ENCODE peak calls at places on chromosomes 1 and 21, in seven cellular contexts. W is HFFc6, Y is HFF-Myc, I is left ventricle myocardium inferior, M is sigmoid colon, P is progenitor cell of endocrine pancreas, C is fibroblast of lung. T is an unnamed sample.

GRCh38 chr1:172497230-172497629 is 35.7 kb upstream of the SUCO start:
- DNase-seq in W (peak; percentile 78), Y (no peak), I (no peak), M (no peak), P (no peak), C (no peak), T (peak; percentile 32)

GRCh38 chr1:232225336-232226131 is 404.4 kb downstream of the SIPA1L2 start:
- DNase-seq in W (no peak), Y (no peak), I (no peak), M (no peak), P (no peak), C (no peak), T (no peak)

GRCh38 chr1:15870421-15870820 is 22.9 kb downstream of the SPEN start:
- DNase-seq in W (peak; percentile 29), Y (no peak), I (no peak), M (no peak), P (no peak), C (no peak), T (no peak)

GRCh38 chr1:33459766-33460543 is 12.5 kb upstream of the ZSCAN20 start:
- DNase-seq in W (peak; percentile 77), Y (no peak), I (no peak), M (no peak), P (no peak), C (peak; percentile 40), T (no peak)

GRCh38 chr1:110240476-110241210 is 30.5 kb downstream of the KCNC4 start:
- DNase-seq in W (no peak), Y (no peak), I (no peak), M (peak; percentile 53), P (no peak), C (no peak), T (no peak)

GRCh38 chr1:29967261-29967660 is 730.9 kb downstream of the PTPRU start:
- DNase-seq in W (no peak), Y (no peak), I (no peak), M (no peak), P (no peak), C (no peak), T (no peak)

GRCh38 chr1:111735858-111736544 is 3.2 kb downstream of the INKA2 start:
- DNase-seq in W (no peak), Y (no peak), I (no peak), M (no peak), P (no peak), C (peak; percentile 83), T (no peak)

GRCh38 chr21:15752763-15753407 is 23.1 kb downstream of the USP25 start:
- DNase-seq in W (no peak), Y (no peak), I (no peak), M (no peak), P (no peak), C (no peak), T (no peak)

GRCh38 chr1:211891708-211892107 is 61.1 kb upstream of the LPGAT1 start:
- DNase-seq in W (no peak), Y (no peak), I (no peak), M (no peak), P (no peak), C (no peak), T (no peak)

GRCh38 chr1:116853680-116854191 is 56.0 kb upstream of the PTGFRN start:
- DNase-seq in W (peak; percentile 75), Y (peak; percentile 84), I (no peak), M (no peak), P (peak; percentile 16), C (peak; percentile 63), T (no peak)

GRCh38 chr1:31869473-31869872 is 53.7 kb upstream of the SPOCD1 start:
- DNase-seq in W (no peak), Y (no peak), I (no peak), M (no peak), P (no peak), C (no peak), T (no peak)

GRCh38 chr1:232524056-232524455 is 105.9 kb downstream of the SIPA1L2 start:
- DNase-seq in W (no peak), Y (no peak), I (no peak), M (no peak), P (no peak), C (no peak), T (no peak)

GRCh38 chr1:228802386-228803221 is 67.3 kb downstream of the RHOU start:
- DNase-seq in W (no peak), Y (no peak), I (peak; percentile 46), M (peak; percentile 81), P (no peak), C (peak; percentile 82), T (no peak)

GRCh38 chr1:154810571-154810970 is 59.5 kb downstream of the KCNN3 start:
- DNase-seq in W (no peak), Y (no peak), I (no peak), M (no peak), P (no peak), C (no peak), T (no peak)

GRCh38 chr1:3091334-3091733 is 22.3 kb downstream of the PRDM16 start:
- DNase-seq in W (no peak), Y (no peak), I (no peak), M (no peak), P (no peak), C (no peak), T (no peak)
- TF ChIP-seq CTCF in W (no peak), Y (no peak), I (no peak), M (no peak), P (no peak), C (no peak), T (no peak)

GRCh38 chr1:200302192-200302892 is 107.5 kb downstream of the ZNF281 start:
- DNase-seq in W (no peak), Y (no peak), I (no peak), M (no peak), P (peak; percentile 23), C (peak; percentile 58), T (no peak)
- TF ChIP-seq CTCF in W (peak; percentile 32), Y (no peak), I (no peak), M (no peak), P (peak; percentile 28), C (peak; percentile 16), T (peak; percentile 10)

DNA sequence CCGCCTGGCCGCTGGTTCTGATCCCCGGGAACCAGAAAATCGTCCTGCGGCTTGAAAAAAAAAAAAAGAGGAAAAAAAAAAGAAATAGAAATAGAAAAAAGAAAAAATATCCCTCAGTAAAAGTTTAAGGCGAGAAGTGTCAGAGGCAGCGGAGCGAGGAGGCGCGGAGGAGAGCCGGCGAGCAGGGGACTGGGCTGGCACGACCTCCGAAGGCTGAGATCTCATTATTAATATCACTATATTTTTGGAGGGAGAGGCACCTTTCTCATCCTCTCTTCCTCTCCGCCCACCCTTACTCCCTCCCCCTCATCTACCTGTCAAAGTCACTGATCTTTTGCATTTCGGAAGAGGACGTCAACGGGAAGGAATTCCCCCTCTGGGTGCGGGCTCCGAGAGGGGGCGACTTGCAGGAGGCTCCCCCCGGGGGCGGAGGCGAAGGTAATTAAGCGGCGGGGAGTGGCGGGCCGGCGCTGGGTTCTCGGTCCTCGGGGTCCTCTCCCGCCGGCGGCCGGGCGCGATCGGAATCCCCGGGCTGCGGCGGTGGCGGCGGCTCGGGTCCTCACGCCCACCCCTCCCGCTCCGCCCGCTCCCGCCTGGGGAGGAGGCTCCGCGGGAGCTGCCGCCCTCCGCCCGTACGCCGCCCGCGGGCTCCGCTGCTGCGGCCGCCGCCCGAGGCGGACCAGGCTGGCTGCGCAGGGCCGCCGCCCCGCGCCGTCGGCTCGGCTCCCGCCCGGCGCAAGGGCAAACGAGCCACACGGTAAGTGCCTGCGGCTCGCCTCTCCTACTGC is at the start of gene NTNG1:
- DNase-seq in W (no peak), Y (no peak), I (no peak), M (no peak), P (peak; percentile 14), C (no peak), T (peak; percentile 6)
- TF ChIP-seq CTCF in W (no peak), Y (no peak), I (no peak), M (no peak), P (no peak), C (no peak), T (no peak)

DNA sequence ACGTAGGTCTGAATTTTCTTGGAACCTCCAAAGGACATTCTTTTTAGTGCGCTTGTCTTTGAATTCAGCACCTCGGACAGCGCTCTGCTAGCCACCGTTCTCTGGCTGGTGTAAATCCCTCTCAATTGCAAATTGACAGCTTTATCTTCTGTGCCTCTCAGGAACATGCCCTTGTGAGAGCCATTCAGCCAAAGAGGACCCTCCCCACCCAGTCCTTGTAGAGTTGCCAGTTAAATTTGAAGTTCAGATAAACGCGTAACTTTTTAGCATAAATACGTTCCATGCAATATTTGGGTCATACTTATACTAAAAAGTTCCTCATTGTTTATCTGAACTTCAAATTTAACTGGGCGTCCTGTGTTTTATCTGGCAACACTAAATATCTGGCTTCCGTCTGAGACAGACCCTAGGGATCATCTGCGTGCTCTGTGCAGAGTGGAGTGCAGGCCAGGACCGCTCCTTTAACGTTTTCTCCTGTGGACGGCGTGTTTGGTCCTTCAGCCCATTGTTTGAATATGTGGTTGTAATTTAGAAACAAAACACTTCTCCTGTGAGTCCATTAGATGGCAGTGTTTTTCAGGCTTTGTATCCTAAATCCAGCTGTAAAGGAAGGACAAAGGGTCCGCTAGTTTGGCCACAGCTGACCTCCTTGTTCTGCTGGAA is 7.0 kb downstream of the KCNAB2 start:
- DNase-seq in W (peak; percentile 52), Y (peak; percentile 33), I (peak; percentile 61), M (no peak), P (peak; percentile 71), C (peak; percentile 75), T (peak; percentile 85)
- TF ChIP-seq CTCF in W (peak; percentile 76), Y (peak; percentile 49), I (peak; percentile 63), M (no peak), P (peak; percentile 72), C (peak; percentile 56), T (peak; percentile 78)

DNA sequence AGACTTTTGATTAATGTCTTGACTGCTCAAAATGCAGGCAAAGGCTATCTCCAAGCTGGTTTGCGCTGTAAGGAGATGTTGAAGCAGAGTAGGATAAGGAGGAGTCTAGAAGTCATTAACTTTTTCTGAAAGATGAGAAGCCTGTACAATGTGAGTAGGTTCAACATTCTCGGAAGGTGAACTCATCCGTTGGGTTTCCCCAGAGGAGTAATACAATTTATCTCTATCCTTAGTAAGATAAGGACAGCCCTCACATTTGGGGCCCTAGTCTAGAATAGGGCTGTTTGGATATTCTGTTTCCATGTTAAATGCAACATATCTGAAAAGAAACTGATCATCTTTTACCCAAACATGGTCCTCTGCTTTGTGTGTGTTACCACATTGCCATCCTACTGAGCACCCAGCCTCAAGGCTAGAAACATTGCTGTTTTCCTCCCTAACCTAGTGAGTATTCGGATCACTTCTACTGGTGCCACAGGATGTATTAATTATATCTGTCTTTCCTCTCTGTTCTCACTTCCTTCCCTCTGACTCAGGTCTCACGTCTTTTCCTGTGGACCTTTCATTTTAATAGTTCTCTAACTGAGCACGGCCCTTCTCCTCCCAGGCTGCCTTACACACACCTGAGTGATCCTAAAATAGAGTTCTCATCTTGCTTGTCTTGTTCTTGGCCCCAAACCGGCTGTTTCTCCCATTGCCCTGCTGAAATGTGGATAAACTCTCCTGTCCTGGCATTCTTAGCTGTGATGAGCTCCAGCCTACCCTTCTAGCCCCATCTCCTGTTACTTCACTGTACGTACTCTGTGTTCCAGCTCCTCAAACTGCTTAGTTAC is 91.6 kb downstream of the CDC14A start:
- DNase-seq in W (peak; percentile 9), Y (no peak), I (no peak), M (peak; percentile 66), P (no peak), C (peak; percentile 18), T (no peak)
- TF ChIP-seq CTCF in W (no peak), Y (no peak), I (no peak), M (no peak), P (no peak), C (no peak), T (no peak)